ENCODE peak calls at places on chromosomes 7 and 10, in eight cellular contexts. One of them, this sample, is unnamed.

GRCh38 chr7:112495820-112496462 is 15.2 kb downstream of the LSMEM1 start:
- DNase-seq in left lung: no peak
- DNase-seq in CD8-positive, alpha-beta T cell: no peak
- DNase-seq in foreskin fibroblast: peak
- DNase-seq in tibial nerve: peak
- DNase-seq in AG04450: no peak
- DNase-seq in AG09309: peak
- DNase-seq in choroid plexus epithelial cell: peak
- DNase-seq in this sample: peak

GRCh38 chr7:128888756-128889095 is 21.8 kb downstream of the KCP start:
- DNase-seq in AG09309: no peak
- DNase-seq in tibial nerve: no peak
- DNase-seq in choroid plexus epithelial cell: no peak
- DNase-seq in CD8-positive, alpha-beta T cell: no peak
- DNase-seq in left lung: no peak
- DNase-seq in AG04450: no peak
- DNase-seq in foreskin fibroblast: no peak
- DNase-seq in this sample: no peak

GRCh38 chr10:5888843-5889623 is 660 bp downstream of the ANKRD16 start:
- DNase-seq in AG09309: no peak
- DNase-seq in choroid plexus epithelial cell: peak
- DNase-seq in CD8-positive, alpha-beta T cell: peak
- DNase-seq in AG04450: no peak
- DNase-seq in foreskin fibroblast: no peak
- DNase-seq in left lung: peak
- DNase-seq in tibial nerve: no peak
- DNase-seq in this sample: peak

GRCh38 chr10:73734796-73735305 is 9.3 kb upstream of the SEC24C start:
- DNase-seq in foreskin fibroblast: no peak
- DNase-seq in tibial nerve: no peak
- DNase-seq in choroid plexus epithelial cell: no peak
- DNase-seq in AG09309: no peak
- DNase-seq in CD8-positive, alpha-beta T cell: no peak
- DNase-seq in left lung: no peak
- DNase-seq in AG04450: no peak
- DNase-seq in this sample: no peak

GRCh38 chr10:34813626-34814227 is 1.4 kb downstream of the PARD3 start:
- DNase-seq in CD8-positive, alpha-beta T cell: no peak
- DNase-seq in choroid plexus epithelial cell: peak
- DNase-seq in foreskin fibroblast: no peak
- DNase-seq in tibial nerve: no peak
- DNase-seq in AG04450: no peak
- DNase-seq in left lung: no peak
- DNase-seq in AG09309: no peak
- DNase-seq in this sample: peak

GRCh38 chr7:4738711-4739527 is 36.5 kb upstream of the AP5Z1 start:
- DNase-seq in AG09309: peak
- DNase-seq in CD8-positive, alpha-beta T cell: no peak
- DNase-seq in left lung: no peak
- DNase-seq in AG04450: no peak
- DNase-seq in foreskin fibroblast: peak
- DNase-seq in choroid plexus epithelial cell: peak
- DNase-seq in tibial nerve: no peak
- DNase-seq in this sample: peak

GRCh38 chr10:15595260-15595659 is 124.5 kb downstream of the ITGA8 start:
- DNase-seq in AG09309: no peak
- DNase-seq in AG04450: no peak
- DNase-seq in CD8-positive, alpha-beta T cell: no peak
- DNase-seq in left lung: no peak
- DNase-seq in foreskin fibroblast: no peak
- DNase-seq in tibial nerve: no peak
- DNase-seq in choroid plexus epithelial cell: no peak
- DNase-seq in this sample: no peak

GRCh38 chr7:3174515-3175318 is 126.3 kb upstream of the SDK1 start:
- DNase-seq in left lung: no peak
- DNase-seq in choroid plexus epithelial cell: no peak
- DNase-seq in AG04450: no peak
- DNase-seq in tibial nerve: no peak
- DNase-seq in AG09309: no peak
- DNase-seq in foreskin fibroblast: no peak
- DNase-seq in CD8-positive, alpha-beta T cell: no peak
- DNase-seq in this sample: no peak

GRCh38 chr7:100191775-100192174 is 14.1 kb downstream of the STAG3 start:
- DNase-seq in left lung: no peak
- DNase-seq in CD8-positive, alpha-beta T cell: no peak
- DNase-seq in tibial nerve: no peak
- DNase-seq in AG09309: peak
- DNase-seq in choroid plexus epithelial cell: peak
- DNase-seq in AG04450: peak
- DNase-seq in foreskin fibroblast: peak
- DNase-seq in this sample: peak

GRCh38 chr7:21967500-21968099 is 21.9 kb upstream of the CDCA7L start:
- DNase-seq in foreskin fibroblast: no peak
- DNase-seq in CD8-positive, alpha-beta T cell: peak
- DNase-seq in choroid plexus epithelial cell: peak
- DNase-seq in AG04450: no peak
- DNase-seq in tibial nerve: no peak
- DNase-seq in left lung: no peak
- DNase-seq in AG09309: no peak
- DNase-seq in this sample: peak

GRCh38 chr7:1009747-1010146 is 26.8 kb downstream of the CYP2W1 start:
- DNase-seq in tibial nerve: no peak
- DNase-seq in AG09309: no peak
- DNase-seq in left lung: no peak
- DNase-seq in choroid plexus epithelial cell: no peak
- DNase-seq in foreskin fibroblast: no peak
- DNase-seq in CD8-positive, alpha-beta T cell: no peak
- DNase-seq in AG04450: no peak
- DNase-seq in this sample: no peak

GRCh38 chr7:123352226-123352550 is 152.4 kb upstream of the SLC13A1 start:
- DNase-seq in left lung: no peak
- DNase-seq in tibial nerve: no peak
- DNase-seq in choroid plexus epithelial cell: no peak
- DNase-seq in CD8-positive, alpha-beta T cell: no peak
- DNase-seq in AG04450: no peak
- DNase-seq in foreskin fibroblast: no peak
- DNase-seq in AG09309: no peak
- DNase-seq in this sample: no peak

GRCh38 chr7:137947031-137947430 is 54.9 kb downstream of the CREB3L2 start:
- DNase-seq in left lung: no peak
- DNase-seq in choroid plexus epithelial cell: no peak
- DNase-seq in CD8-positive, alpha-beta T cell: no peak
- DNase-seq in foreskin fibroblast: no peak
- DNase-seq in AG04450: no peak
- DNase-seq in AG09309: no peak
- DNase-seq in tibial nerve: no peak
- DNase-seq in this sample: no peak

GRCh38 chr10:4678023-4678950 is 147.7 kb upstream of the AKR1E2 start:
- DNase-seq in tibial nerve: no peak
- DNase-seq in CD8-positive, alpha-beta T cell: no peak
- DNase-seq in foreskin fibroblast: peak
- DNase-seq in choroid plexus epithelial cell: peak
- DNase-seq in AG04450: peak
- DNase-seq in AG09309: peak
- DNase-seq in left lung: no peak
- DNase-seq in this sample: peak

GRCh38 chr10:71270301-71270777 is 48.7 kb upstream of the SLC29A3 start:
- DNase-seq in choroid plexus epithelial cell: peak
- DNase-seq in left lung: no peak
- DNase-seq in AG09309: no peak
- DNase-seq in foreskin fibroblast: peak
- DNase-seq in CD8-positive, alpha-beta T cell: no peak
- DNase-seq in AG04450: no peak
- DNase-seq in tibial nerve: peak
- DNase-seq in this sample: peak

GRCh38 chr10:8174762-8175161 is 120.3 kb downstream of the GATA3 start:
- DNase-seq in AG09309: no peak
- DNase-seq in CD8-positive, alpha-beta T cell: no peak
- DNase-seq in foreskin fibroblast: no peak
- DNase-seq in AG04450: no peak
- DNase-seq in choroid plexus epithelial cell: no peak
- DNase-seq in tibial nerve: no peak
- DNase-seq in left lung: no peak
- DNase-seq in this sample: no peak

GRCh38 chr7:44286618-44287487 is 38.5 kb downstream of the CAMK2B start:
- DNase-seq in choroid plexus epithelial cell: no peak
- DNase-seq in foreskin fibroblast: no peak
- DNase-seq in left lung: no peak
- DNase-seq in AG04450: no peak
- DNase-seq in AG09309: no peak
- DNase-seq in CD8-positive, alpha-beta T cell: no peak
- DNase-seq in tibial nerve: no peak
- DNase-seq in this sample: no peak

GRCh38 chr10:101778151-101778780 is 2.4 kb upstream of the FGF8 start:
- DNase-seq in AG04450: no peak
- DNase-seq in foreskin fibroblast: no peak
- DNase-seq in choroid plexus epithelial cell: no peak
- DNase-seq in left lung: peak
- DNase-seq in CD8-positive, alpha-beta T cell: no peak
- DNase-seq in AG09309: no peak
- DNase-seq in tibial nerve: no peak
- DNase-seq in this sample: no peak

GRCh38 chr10:57799625-57800024 is 468.1 kb downstream of the IPMK start:
- DNase-seq in AG04450: no peak
- DNase-seq in choroid plexus epithelial cell: no peak
- DNase-seq in tibial nerve: no peak
- DNase-seq in CD8-positive, alpha-beta T cell: no peak
- DNase-seq in foreskin fibroblast: no peak
- DNase-seq in left lung: no peak
- DNase-seq in AG09309: no peak
- DNase-seq in this sample: no peak

GRCh38 chr7:90955641-90956207 is 308.5 kb upstream of the FZD1 start:
- DNase-seq in tibial nerve: no peak
- DNase-seq in left lung: no peak
- DNase-seq in AG09309: no peak
- DNase-seq in choroid plexus epithelial cell: no peak
- DNase-seq in AG04450: no peak
- DNase-seq in CD8-positive, alpha-beta T cell: no peak
- DNase-seq in foreskin fibroblast: no peak
- DNase-seq in this sample: no peak

GRCh38 chr10:66550351-66550750 is 375.5 kb upstream of the LRRTM3 start:
- DNase-seq in foreskin fibroblast: no peak
- DNase-seq in tibial nerve: no peak
- DNase-seq in choroid plexus epithelial cell: no peak
- DNase-seq in AG04450: no peak
- DNase-seq in AG09309: no peak
- DNase-seq in left lung: no peak
- DNase-seq in CD8-positive, alpha-beta T cell: no peak
- DNase-seq in this sample: no peak

GRCh38 chr7:19116121-19117080 is 1.0 kb downstream of the TWIST1 start:
- DNase-seq in choroid plexus epithelial cell: peak
- DNase-seq in tibial nerve: peak
- DNase-seq in left lung: peak
- DNase-seq in AG09309: no peak
- DNase-seq in AG04450: no peak
- DNase-seq in CD8-positive, alpha-beta T cell: no peak
- DNase-seq in foreskin fibroblast: no peak
- DNase-seq in this sample: peak

GRCh38 chr7:19114591-19114855 is 2.9 kb downstream of the TWIST1 start:
- DNase-seq in CD8-positive, alpha-beta T cell: no peak
- DNase-seq in choroid plexus epithelial cell: peak
- DNase-seq in AG04450: no peak
- DNase-seq in left lung: no peak
- DNase-seq in foreskin fibroblast: no peak
- DNase-seq in AG09309: no peak
- DNase-seq in tibial nerve: no peak
- DNase-seq in this sample: no peak

GRCh38 chr7:19112290-19113000 is 5.0 kb downstream of the TWIST1 start:
- DNase-seq in left lung: peak
- DNase-seq in AG04450: no peak
- DNase-seq in AG09309: no peak
- DNase-seq in choroid plexus epithelial cell: peak
- DNase-seq in CD8-positive, alpha-beta T cell: no peak
- DNase-seq in foreskin fibroblast: peak
- DNase-seq in tibial nerve: no peak
- DNase-seq in this sample: peak

GRCh38 chr7:19113001-19113349 is 4.5 kb downstream of the TWIST1 start:
- DNase-seq in AG04450: no peak
- DNase-seq in CD8-positive, alpha-beta T cell: no peak
- DNase-seq in AG09309: no peak
- DNase-seq in foreskin fibroblast: no peak
- DNase-seq in tibial nerve: no peak
- DNase-seq in choroid plexus epithelial cell: no peak
- DNase-seq in left lung: no peak
- DNase-seq in this sample: no peak

GRCh38 chr7:19113855-19114590 is 3.4 kb downstream of the TWIST1 start:
- DNase-seq in AG09309: no peak
- DNase-seq in AG04450: no peak
- DNase-seq in left lung: no peak
- DNase-seq in foreskin fibroblast: no peak
- DNase-seq in tibial nerve: no peak
- DNase-seq in CD8-positive, alpha-beta T cell: no peak
- DNase-seq in choroid plexus epithelial cell: peak
- DNase-seq in this sample: peak
- H3K4me3 ChIP-seq in AG09309: peak
- H3K4me3 ChIP-seq in AG04450: peak
- H3K4me3 ChIP-seq in left lung: no peak
- H3K4me3 ChIP-seq in foreskin fibroblast: peak
- H3K4me3 ChIP-seq in tibial nerve: no peak
- H3K4me3 ChIP-seq in CD8-positive, alpha-beta T cell: no peak
- H3K4me3 ChIP-seq in choroid plexus epithelial cell: peak
- H3K4me3 ChIP-seq in this sample: peak

GRCh38 chr7:127383123-127383835 is 9.2 kb downstream of the ZNF800 start:
- DNase-seq in CD8-positive, alpha-beta T cell: no peak
- DNase-seq in choroid plexus epithelial cell: peak
- DNase-seq in foreskin fibroblast: no peak
- DNase-seq in AG04450: no peak
- DNase-seq in AG09309: no peak
- DNase-seq in tibial nerve: no peak
- DNase-seq in left lung: no peak
- DNase-seq in this sample: peak
- TF ChIP-seq CTCF in CD8-positive, alpha-beta T cell: no peak
- TF ChIP-seq CTCF in choroid plexus epithelial cell: no peak
- TF ChIP-seq CTCF in foreskin fibroblast: no peak
- TF ChIP-seq CTCF in AG04450: no peak
- TF ChIP-seq CTCF in AG09309: no peak
- TF ChIP-seq CTCF in tibial nerve: no peak
- TF ChIP-seq CTCF in left lung: no peak
- TF ChIP-seq CTCF in this sample: no peak

GRCh38 chr10:95414016-95414830 is 123.4 kb upstream of the PDLIM1 start:
- DNase-seq in left lung: no peak
- DNase-seq in AG04450: no peak
- DNase-seq in tibial nerve: no peak
- DNase-seq in choroid plexus epithelial cell: no peak
- DNase-seq in foreskin fibroblast: no peak
- DNase-seq in AG09309: no peak
- DNase-seq in CD8-positive, alpha-beta T cell: no peak
- DNase-seq in this sample: no peak
- H3K4me3 ChIP-seq in left lung: no peak
- H3K4me3 ChIP-seq in AG04450: no peak
- H3K4me3 ChIP-seq in tibial nerve: peak
- H3K4me3 ChIP-seq in choroid plexus epithelial cell: no peak
- H3K4me3 ChIP-seq in foreskin fibroblast: no peak
- H3K4me3 ChIP-seq in AG09309: no peak
- H3K4me3 ChIP-seq in CD8-positive, alpha-beta T cell: no peak
- H3K4me3 ChIP-seq in this sample: no peak

DNA sequence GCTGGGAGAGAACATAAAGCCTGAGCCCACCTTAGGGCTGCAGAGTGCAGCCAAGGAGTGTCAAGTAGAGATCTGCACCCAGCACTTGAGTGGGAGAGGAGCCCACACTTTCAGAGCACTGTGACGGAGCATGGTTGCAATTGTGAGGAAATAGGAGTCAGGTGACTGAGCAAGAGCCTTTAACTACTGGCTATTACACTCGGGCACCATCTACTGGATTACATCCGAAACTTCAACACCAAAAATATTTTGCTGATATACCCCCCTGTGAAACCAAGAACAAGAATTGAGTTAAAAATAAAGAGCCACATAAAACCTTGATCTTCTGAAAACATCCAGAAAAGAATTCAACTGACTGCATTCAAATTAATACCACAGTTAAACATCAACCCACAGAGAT is 657.9 kb downstream of the NXPH1 start:
- DNase-seq in tibial nerve: no peak
- DNase-seq in left lung: no peak
- DNase-seq in CD8-positive, alpha-beta T cell: no peak
- DNase-seq in foreskin fibroblast: no peak
- DNase-seq in choroid plexus epithelial cell: no peak
- DNase-seq in AG04450: no peak
- DNase-seq in AG09309: no peak
- DNase-seq in this sample: no peak
- TF ChIP-seq CTCF in tibial nerve: no peak
- TF ChIP-seq CTCF in left lung: no peak
- TF ChIP-seq CTCF in CD8-positive, alpha-beta T cell: no peak
- TF ChIP-seq CTCF in foreskin fibroblast: no peak
- TF ChIP-seq CTCF in choroid plexus epithelial cell: no peak
- TF ChIP-seq CTCF in AG04450: no peak
- TF ChIP-seq CTCF in AG09309: no peak
- TF ChIP-seq CTCF in this sample: no peak